ENCODE peak calls at places on chromosomes 11 and 22, in four cellular contexts. One of them, this sample, is unnamed.

GRCh38 chr11:17967661-17968060 is 45.2 kb downstream of the SERGEF start:
- DNase-seq in mucosa of descending colon: no peak
- DNase-seq in sigmoid colon: no peak
- DNase-seq in esophagus squamous epithelium: no peak
- DNase-seq in this sample: no peak

GRCh38 chr11:39209966-39210365 is 2249.5 kb downstream of the LRRC4C start:
- DNase-seq in mucosa of descending colon: no peak
- DNase-seq in sigmoid colon: no peak
- DNase-seq in esophagus squamous epithelium: no peak
- DNase-seq in this sample: no peak

GRCh38 chr11:6418958-6419611 is at the start of gene APBB1:
- DNase-seq in mucosa of descending colon: no peak
- DNase-seq in sigmoid colon: peak; percentile 82
- DNase-seq in esophagus squamous epithelium: no peak
- DNase-seq in this sample: peak; percentile 56

GRCh38 chr22:44692662-44693007 is 9.4 kb upstream of the PRR5 start:
- DNase-seq in mucosa of descending colon: no peak
- DNase-seq in sigmoid colon: no peak
- DNase-seq in esophagus squamous epithelium: no peak
- DNase-seq in this sample: no peak

GRCh38 chr11:4092031-4092430 is 2.6 kb upstream of the RRM1 start:
- DNase-seq in mucosa of descending colon: no peak
- DNase-seq in sigmoid colon: no peak
- DNase-seq in esophagus squamous epithelium: no peak
- DNase-seq in this sample: no peak

GRCh38 chr11:9231848-9232177 is 33.3 kb downstream of the DENND5A start:
- DNase-seq in mucosa of descending colon: no peak
- DNase-seq in sigmoid colon: no peak
- DNase-seq in esophagus squamous epithelium: no peak
- DNase-seq in this sample: no peak

GRCh38 chr22:38716271-38716670 is 10.5 kb downstream of the GTPBP1 start:
- DNase-seq in mucosa of descending colon: no peak
- DNase-seq in sigmoid colon: peak; percentile 28
- DNase-seq in esophagus squamous epithelium: no peak
- DNase-seq in this sample: no peak

GRCh38 chr22:47301820-47302475 is 539.5 kb downstream of the TBC1D22A start:
- DNase-seq in mucosa of descending colon: no peak
- DNase-seq in sigmoid colon: no peak
- DNase-seq in esophagus squamous epithelium: no peak
- DNase-seq in this sample: no peak

GRCh38 chr11:124602193-124602592 is 9.0 kb upstream of the PANX3 start:
- DNase-seq in mucosa of descending colon: no peak
- DNase-seq in sigmoid colon: no peak
- DNase-seq in esophagus squamous epithelium: no peak
- DNase-seq in this sample: no peak

GRCh38 chr22:38267086-38267485 is 5.7 kb downstream of the TMEM184B start:
- DNase-seq in mucosa of descending colon: no peak
- DNase-seq in sigmoid colon: no peak
- DNase-seq in esophagus squamous epithelium: no peak
- DNase-seq in this sample: no peak

GRCh38 chr11:134592391-134592990 is 180.4 kb upstream of the B3GAT1 start:
- DNase-seq in mucosa of descending colon: no peak
- DNase-seq in sigmoid colon: no peak
- DNase-seq in esophagus squamous epithelium: no peak
- DNase-seq in this sample: no peak

GRCh38 chr22:37457093-37457893 is 28.9 kb downstream of the MFNG start:
- DNase-seq in mucosa of descending colon: peak; percentile 75
- DNase-seq in sigmoid colon: no peak
- DNase-seq in esophagus squamous epithelium: no peak
- DNase-seq in this sample: peak; percentile 85

GRCh38 chr22:46070722-46071450 is 79.4 kb upstream of the PPARA start:
- DNase-seq in mucosa of descending colon: peak; percentile 71
- DNase-seq in sigmoid colon: peak; percentile 81
- DNase-seq in esophagus squamous epithelium: no peak
- DNase-seq in this sample: peak; percentile 68

GRCh38 chr22:43465291-43466015 is 53.6 kb downstream of the MPPED1 start:
- DNase-seq in mucosa of descending colon: no peak
- DNase-seq in sigmoid colon: no peak
- DNase-seq in esophagus squamous epithelium: no peak
- DNase-seq in this sample: no peak

GRCh38 chr22:49566141-49566541 is 261.5 kb downstream of the BRD1 start:
- DNase-seq in mucosa of descending colon: no peak
- DNase-seq in sigmoid colon: peak; percentile 43
- DNase-seq in esophagus squamous epithelium: no peak
- DNase-seq in this sample: peak; percentile 4

GRCh38 chr11:47106839-47107520 is 69.7 kb downstream of the ARFGAP2 start:
- DNase-seq in mucosa of descending colon: no peak
- DNase-seq in sigmoid colon: no peak
- DNase-seq in esophagus squamous epithelium: no peak
- DNase-seq in this sample: no peak

GRCh38 chr11:126920833-126921232 is 79.7 kb downstream of the KIRREL3 start:
- DNase-seq in mucosa of descending colon: no peak
- DNase-seq in sigmoid colon: no peak
- DNase-seq in esophagus squamous epithelium: no peak
- DNase-seq in this sample: no peak

GRCh38 chr11:7444582-7444981 is 40.7 kb upstream of the OLFML1 start:
- DNase-seq in mucosa of descending colon: no peak
- DNase-seq in sigmoid colon: no peak
- DNase-seq in esophagus squamous epithelium: no peak
- DNase-seq in this sample: no peak

GRCh38 chr11:88315981-88316441 is 21.5 kb downstream of the CTSC start:
- DNase-seq in mucosa of descending colon: no peak
- DNase-seq in sigmoid colon: no peak
- DNase-seq in esophagus squamous epithelium: no peak
- DNase-seq in this sample: no peak

GRCh38 chr11:15114501-15115475 is at the start of gene INSC:
- DNase-seq in mucosa of descending colon: no peak
- DNase-seq in sigmoid colon: no peak
- DNase-seq in esophagus squamous epithelium: no peak
- DNase-seq in this sample: no peak

GRCh38 chr11:15115686-15116085 is 963 bp downstream of the INSC start:
- DNase-seq in mucosa of descending colon: no peak
- DNase-seq in sigmoid colon: no peak
- DNase-seq in esophagus squamous epithelium: no peak
- DNase-seq in this sample: no peak

GRCh38 chr11:15111215-15111614 is 3.5 kb upstream of the INSC start:
- DNase-seq in mucosa of descending colon: no peak
- DNase-seq in sigmoid colon: no peak
- DNase-seq in esophagus squamous epithelium: no peak
- DNase-seq in this sample: no peak

GRCh38 chr11:15109602-15110001 is 5.1 kb upstream of the INSC start:
- DNase-seq in mucosa of descending colon: no peak
- DNase-seq in sigmoid colon: no peak
- DNase-seq in esophagus squamous epithelium: no peak
- DNase-seq in this sample: no peak

GRCh38 chr11:15113381-15113780 is 1.3 kb upstream of the INSC start:
- DNase-seq in mucosa of descending colon: no peak
- DNase-seq in sigmoid colon: no peak
- DNase-seq in esophagus squamous epithelium: no peak
- DNase-seq in this sample: no peak
- H3K4me1 ChIP-seq in mucosa of descending colon: no peaks in the 10 kb centered on the region
- H3K4me1 ChIP-seq in sigmoid colon: peaks cover 6% of the 10 kb centered on the region
- H3K4me1 ChIP-seq in esophagus squamous epithelium: no peaks in the 10 kb centered on the region
- H3K4me1 ChIP-seq in this sample: peaks cover 8% of the 10 kb centered on the region

GRCh38 chr11:65425105-65425970 is 2.7 kb downstream of the NEAT1 start:
- DNase-seq in mucosa of descending colon: no peak
- DNase-seq in sigmoid colon: peak; percentile 76
- DNase-seq in esophagus squamous epithelium: no peak
- DNase-seq in this sample: peak; percentile 54
- TF ChIP-seq CTCF in mucosa of descending colon: no peak
- TF ChIP-seq CTCF in sigmoid colon: no peak
- TF ChIP-seq CTCF in esophagus squamous epithelium: peak; percentile 50
- TF ChIP-seq CTCF in this sample: no peak

GRCh38 chr11:33723238-33723881 is 12.9 kb downstream of the CD59 start:
- DNase-seq in mucosa of descending colon: no peak
- DNase-seq in sigmoid colon: no peak
- DNase-seq in esophagus squamous epithelium: no peak
- DNase-seq in this sample: no peak
- H3K4me1 ChIP-seq in mucosa of descending colon: peaks cover 14% of the 10 kb centered on the region
- H3K4me1 ChIP-seq in sigmoid colon: peaks cover 50% of the 10 kb centered on the region
- H3K4me1 ChIP-seq in esophagus squamous epithelium: peaks cover 50% of the 10 kb centered on the region
- H3K4me1 ChIP-seq in this sample: peaks cover 36% of the 10 kb centered on the region

DNA sequence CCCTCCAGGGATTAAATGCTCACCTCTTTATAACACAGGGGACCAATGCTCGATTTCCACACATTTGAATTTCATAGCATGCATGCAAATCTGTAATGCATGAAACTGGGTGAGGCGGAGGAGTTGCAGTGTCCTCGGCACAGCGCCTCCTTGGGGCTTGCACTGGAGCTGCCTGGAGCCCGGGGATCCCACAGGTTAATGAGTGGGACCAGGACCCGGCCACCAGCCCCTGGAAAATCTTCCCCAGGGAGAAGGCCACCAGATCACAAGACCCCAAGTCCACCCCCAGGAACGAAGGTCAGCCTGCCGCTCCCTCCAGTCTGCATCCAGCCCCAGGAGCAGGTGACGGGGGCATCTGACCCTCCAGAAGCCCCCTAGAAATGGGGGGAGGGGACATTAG is 119.1 kb downstream of the MN1 start:
- DNase-seq in mucosa of descending colon: no peak
- DNase-seq in sigmoid colon: no peak
- DNase-seq in esophagus squamous epithelium: no peak
- DNase-seq in this sample: no peak
- TF ChIP-seq CTCF in mucosa of descending colon: no peak
- TF ChIP-seq CTCF in sigmoid colon: no peak
- TF ChIP-seq CTCF in esophagus squamous epithelium: no peak
- TF ChIP-seq CTCF in this sample: no peak

GRCh38 chr11:104127828-104128227 is 36.1 kb downstream of the PDGFD start:
- DNase-seq in mucosa of descending colon: no peak
- DNase-seq in sigmoid colon: no peak
- DNase-seq in esophagus squamous epithelium: no peak
- DNase-seq in this sample: no peak
- H3K4me1 ChIP-seq in mucosa of descending colon: no peaks in the 10 kb centered on the region
- H3K4me1 ChIP-seq in sigmoid colon: no peaks in the 10 kb centered on the region
- H3K4me1 ChIP-seq in esophagus squamous epithelium: no peaks in the 10 kb centered on the region
- H3K4me1 ChIP-seq in this sample: peaks cover 18% of the 10 kb centered on the region

DNA sequence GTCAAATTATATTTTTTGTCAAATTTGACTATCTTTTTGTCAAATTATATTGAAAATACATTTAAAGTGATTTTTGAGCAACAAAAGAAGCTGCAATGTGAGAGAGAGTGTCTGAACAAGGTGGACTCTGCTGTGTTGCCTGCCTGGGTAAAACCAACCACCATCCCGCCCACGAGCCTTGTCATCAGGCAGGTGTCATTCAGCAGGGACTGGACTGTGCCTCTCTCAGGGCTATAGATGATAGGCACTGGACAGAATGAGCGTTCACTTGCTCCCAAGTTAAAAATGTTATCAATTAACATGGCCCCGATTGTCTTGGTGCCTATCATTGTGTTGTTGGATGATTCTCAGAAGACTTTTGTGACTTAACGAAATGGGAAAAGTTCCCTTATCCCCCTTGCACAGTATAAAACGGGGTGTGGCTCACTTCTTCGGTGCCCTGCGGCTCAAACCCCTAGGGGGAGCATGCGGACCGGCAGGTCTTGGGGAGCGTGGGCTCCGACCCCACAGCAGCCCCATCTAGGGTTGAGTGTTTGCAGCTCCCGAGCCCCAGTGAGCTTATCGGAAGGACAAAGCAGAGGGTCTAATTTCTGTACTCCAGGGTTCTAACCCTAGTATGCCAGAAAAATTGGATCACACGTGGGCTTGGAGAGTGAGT is 1.7 kb downstream of the APOL5 start:
- DNase-seq in mucosa of descending colon: no peak
- DNase-seq in sigmoid colon: no peak
- DNase-seq in esophagus squamous epithelium: no peak
- DNase-seq in this sample: no peak
- TF ChIP-seq CTCF in mucosa of descending colon: no peak
- TF ChIP-seq CTCF in sigmoid colon: no peak
- TF ChIP-seq CTCF in esophagus squamous epithelium: no peak
- TF ChIP-seq CTCF in this sample: no peak

DNA sequence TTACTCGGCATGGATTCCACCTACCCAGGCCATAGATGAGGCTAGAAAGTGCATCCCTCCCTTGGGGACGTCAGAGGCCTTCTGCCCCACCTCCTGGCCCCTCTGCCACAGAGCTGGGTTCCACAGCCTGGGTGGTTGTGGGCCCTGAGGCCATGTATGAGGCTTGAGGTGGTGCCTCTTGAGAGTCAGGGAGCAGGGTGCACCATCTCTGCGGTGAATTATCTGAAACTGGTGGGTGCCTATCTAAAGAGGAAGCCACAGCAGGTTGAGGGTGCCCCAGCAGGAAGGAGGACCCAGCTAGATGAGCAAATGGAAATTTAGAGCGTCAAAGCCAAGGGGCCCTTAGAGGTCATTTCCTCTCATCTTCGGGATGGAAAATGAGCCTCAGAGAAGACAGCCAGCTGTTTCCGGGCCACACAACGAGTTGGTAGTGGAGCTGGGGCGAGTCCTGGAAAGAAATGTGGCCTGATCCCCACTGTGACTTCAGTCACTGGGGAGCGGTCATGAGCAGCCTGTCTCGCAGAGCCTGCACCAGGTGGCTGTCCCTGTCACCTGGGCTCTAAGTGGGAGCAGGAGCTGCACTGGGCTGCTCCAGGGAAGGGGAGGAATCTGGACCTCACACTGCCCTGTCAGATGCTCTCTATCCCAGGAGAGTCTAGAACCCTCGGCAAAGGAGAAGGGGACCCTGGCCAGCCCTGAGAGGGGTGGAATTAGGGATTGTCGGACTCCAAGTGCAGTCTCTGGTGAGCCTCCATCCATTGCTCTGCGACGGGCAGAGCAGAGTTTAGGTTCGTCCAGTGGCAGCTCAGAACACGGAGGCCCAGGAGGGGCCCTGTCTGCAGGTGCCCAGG is 7.3 kb downstream of the ADORA2A start:
- DNase-seq in mucosa of descending colon: peak; percentile 76
- DNase-seq in sigmoid colon: peak; percentile 68
- DNase-seq in esophagus squamous epithelium: peak; percentile 44
- DNase-seq in this sample: no peak
- H3K4me1 ChIP-seq in mucosa of descending colon: peaks cover 36% of the 10 kb centered on the region
- H3K4me1 ChIP-seq in sigmoid colon: peaks cover 32% of the 10 kb centered on the region
- H3K4me1 ChIP-seq in esophagus squamous epithelium: peaks cover 40% of the 10 kb centered on the region
- H3K4me1 ChIP-seq in this sample: peaks cover 17% of the 10 kb centered on the region

DNA sequence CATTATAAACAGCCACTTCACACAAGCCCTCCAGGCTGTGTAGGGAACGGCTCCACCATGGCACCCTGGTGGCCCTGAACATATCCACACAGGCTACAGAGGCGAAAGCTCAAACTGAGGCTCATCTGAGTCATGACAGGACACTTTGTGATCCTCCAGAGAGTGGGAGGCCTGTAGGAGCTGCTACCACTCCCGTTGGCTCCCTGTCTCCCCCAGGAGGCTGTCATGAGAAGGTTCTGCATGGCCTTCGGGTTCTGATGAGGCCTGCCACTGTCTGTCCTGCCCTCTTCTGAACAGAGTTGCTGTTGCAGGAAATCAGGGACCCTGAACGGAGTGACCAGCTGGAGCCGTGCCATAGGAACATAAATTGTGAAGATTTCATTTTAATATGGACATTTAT is 23.8 kb upstream of the ALDH3B2 start:
- DNase-seq in mucosa of descending colon: no peak
- DNase-seq in sigmoid colon: no peak
- DNase-seq in esophagus squamous epithelium: no peak
- DNase-seq in this sample: no peak
- TF ChIP-seq CTCF in mucosa of descending colon: no peak
- TF ChIP-seq CTCF in sigmoid colon: no peak
- TF ChIP-seq CTCF in esophagus squamous epithelium: peak; percentile 8
- TF ChIP-seq CTCF in this sample: no peak

GRCh38 chr11:27187848-27188621 is 147.4 kb downstream of the BBOX1 start:
- DNase-seq in mucosa of descending colon: no peak
- DNase-seq in sigmoid colon: no peak
- DNase-seq in esophagus squamous epithelium: no peak
- DNase-seq in this sample: no peak
- H3K4me1 ChIP-seq in mucosa of descending colon: peaks cover 20% of the 10 kb centered on the region
- H3K4me1 ChIP-seq in sigmoid colon: peaks cover 12% of the 10 kb centered on the region
- H3K4me1 ChIP-seq in esophagus squamous epithelium: peaks cover 4% of the 10 kb centered on the region
- H3K4me1 ChIP-seq in this sample: peaks cover 28% of the 10 kb centered on the region

This sample was measured in body of pancreas.